ENCODE peak calls at places on chromosomes 5 and 9, in nine cellular contexts. W is sigmoid colon; U is Peyer's patch; H is CD4-positive, alpha-beta memory T cell; B is lower lobe of right lung; L is osteoblast; N is CD8-positive, alpha-beta T cell; Y is left ventricle myocardium inferior; F is GM23248. X is an unnamed sample.

GRCh38 chr9:96139592-96140251 is 162.3 kb downstream of the HSD17B3 start:
- DNase-seq in W (peak), U (no peak), H (no peak), B (no peak), L (peak), N (no peak), Y (no peak), F (peak), X (no peak)

GRCh38 chr5:122192883-122193496 is 63.6 kb downstream of the ZNF474 start:
- DNase-seq in W (no peak), U (no peak), H (peak), B (no peak), L (peak), N (no peak), Y (no peak), F (peak), X (no peak)

GRCh38 chr5:158642852-158643251 is 456.9 kb downstream of the EBF1 start:
- DNase-seq in W (no peak), U (no peak), H (no peak), B (no peak), L (no peak), N (no peak), Y (peak), F (no peak), X (no peak)

GRCh38 chr5:164065266-164065665 is 559.8 kb downstream of the MAT2B start:
- DNase-seq in W (no peak), U (no peak), H (no peak), B (no peak), L (peak), N (no peak), Y (no peak), F (no peak), X (no peak)

GRCh38 chr5:100777680-100778281 is 125.3 kb downstream of the ST8SIA4 start:
- DNase-seq in W (no peak), U (no peak), H (no peak), B (no peak), L (peak), N (no peak), Y (no peak), F (peak), X (no peak)

GRCh38 chr9:132409828-132410528 is at the start of gene CFAP77:
- DNase-seq in W (peak), U (peak), H (peak), B (peak), L (peak), N (peak), Y (peak), F (peak), X (peak)

GRCh38 chr9:120892748-120893584 is 16.0 kb upstream of the PHF19 start:
- DNase-seq in W (no peak), U (no peak), H (peak), B (no peak), L (peak), N (peak), Y (no peak), F (peak), X (peak)

GRCh38 chr5:26833596-26833995 is 204.8 kb downstream of the CDH9 start:
- DNase-seq in W (no peak), U (no peak), H (no peak), B (no peak), L (no peak), N (no peak), Y (no peak), F (no peak), X (no peak)

GRCh38 chr9:278651-279050 is 64.0 kb downstream of the DOCK8 start:
- DNase-seq in W (no peak), U (no peak), H (peak), B (no peak), L (no peak), N (peak), Y (no peak), F (no peak), X (peak)

GRCh38 chr9:69180670-69181069 is 6.6 kb downstream of the TJP2 start:
- DNase-seq in W (no peak), U (no peak), H (peak), B (no peak), L (peak), N (no peak), Y (no peak), F (peak), X (no peak)

GRCh38 chr9:19634881-19635280 is 154.0 kb downstream of the SLC24A2 start:
- DNase-seq in W (no peak), U (no peak), H (no peak), B (no peak), L (no peak), N (no peak), Y (no peak), F (no peak), X (no peak)

GRCh38 chr9:92960561-92961290 is 13.4 kb downstream of the FGD3 start:
- DNase-seq in W (no peak), U (no peak), H (no peak), B (no peak), L (no peak), N (no peak), Y (no peak), F (no peak), X (no peak)

GRCh38 chr9:85258823-85259370 is 482.9 kb downstream of the AGTPBP1 start:
- DNase-seq in W (no peak), U (no peak), H (no peak), B (no peak), L (peak), N (no peak), Y (peak), F (peak), X (no peak)

GRCh38 chr5:1542011-1542410 is 18.3 kb upstream of the LPCAT1 start:
- DNase-seq in W (peak), U (no peak), H (no peak), B (no peak), L (peak), N (no peak), Y (no peak), F (peak), X (no peak)

GRCh38 chr5:122236270-122236669 is 75.8 kb upstream of the SNCAIP start:
- DNase-seq in W (no peak), U (no peak), H (no peak), B (no peak), L (no peak), N (no peak), Y (no peak), F (peak), X (no peak)

GRCh38 chr9:82934949-82935348 is 128.0 kb downstream of the RASEF start:
- DNase-seq in W (no peak), U (no peak), H (no peak), B (no peak), L (no peak), N (no peak), Y (no peak), F (peak), X (no peak)

GRCh38 chr5:132681983-132682382 is 8.2 kb downstream of the IL4 start:
- DNase-seq in W (no peak), U (no peak), H (no peak), B (no peak), L (no peak), N (no peak), Y (no peak), F (no peak), X (no peak)

GRCh38 chr5:135243194-135244191 is 155.5 kb downstream of the MACROH2A1 start:
- DNase-seq in W (peak), U (peak), H (no peak), B (no peak), L (no peak), N (peak), Y (peak), F (no peak), X (no peak)

GRCh38 chr5:135310328-135310989 is 88.6 kb downstream of the MACROH2A1 start:
- DNase-seq in W (no peak), U (no peak), H (no peak), B (no peak), L (no peak), N (no peak), Y (no peak), F (peak), X (no peak)

GRCh38 chr5:75059887-75060286 is 7.5 kb upstream of the GCNT4 start:
- DNase-seq in W (no peak), U (no peak), H (peak), B (no peak), L (no peak), N (no peak), Y (no peak), F (no peak), X (peak)

GRCh38 chr9:132548971-132549649 is 33.3 kb upstream of the BARHL1 start:
- DNase-seq in W (no peak), U (no peak), H (no peak), B (no peak), L (peak), N (no peak), Y (no peak), F (no peak), X (no peak)

GRCh38 chr5:98845878-98846277 is 72.4 kb downstream of the RGMB start:
- DNase-seq in W (no peak), U (no peak), H (no peak), B (no peak), L (no peak), N (no peak), Y (no peak), F (no peak), X (no peak)

GRCh38 chr5:171315386-171315891 is 6.4 kb downstream of the TLX3 start:
- DNase-seq in W (no peak), U (no peak), H (no peak), B (no peak), L (peak), N (no peak), Y (no peak), F (no peak), X (no peak)

GRCh38 chr5:171314728-171315385 is 5.8 kb downstream of the TLX3 start:
- DNase-seq in W (no peak), U (no peak), H (no peak), B (no peak), L (peak), N (no peak), Y (peak), F (no peak), X (no peak)

GRCh38 chr5:171316258-171317121 is 7.4 kb downstream of the TLX3 start:
- DNase-seq in W (no peak), U (no peak), H (no peak), B (no peak), L (peak), N (no peak), Y (no peak), F (no peak), X (no peak)

GRCh38 chr5:171317225-171317624 is 8.2 kb downstream of the TLX3 start:
- DNase-seq in W (no peak), U (no peak), H (no peak), B (no peak), L (no peak), N (no peak), Y (no peak), F (no peak), X (no peak)

GRCh38 chr5:171315925-171316257 is 6.8 kb downstream of the TLX3 start:
- DNase-seq in W (no peak), U (no peak), H (no peak), B (no peak), L (no peak), N (no peak), Y (no peak), F (no peak), X (no peak)
- H3K4me3 ChIP-seq in W (no peak), U (no peak), H (no peak), B (no peak), L (no peak), N (no peak), Y (peak), F (no peak), X (no peak)

GRCh38 chr9:81132318-81132717 is 557.0 kb downstream of the TLE1 start:
- DNase-seq in W (no peak), U (no peak), H (no peak), B (no peak), L (peak), N (no peak), Y (no peak), F (no peak), X (no peak)
- H3K27ac ChIP-seq in W (no peak), U (no peak), H (no peak), B (no peak), L (no peak), N (no peak), Y (no peak), F (no peak), X (no peak)

GRCh38 chr9:111896942-111897830 is 572 bp downstream of the UGCG start:
- DNase-seq in W (peak), U (peak), H (peak), B (peak), L (peak), N (no peak), Y (peak), F (peak), X (peak)
- H3K4me3 ChIP-seq in W (peak), U (peak), H (peak), B (peak), L (peak), N (peak), Y (peak), F (peak), X (peak)

GRCh38 chr9:114756920-114757319 is 48.9 kb downstream of the TNFSF15 start:
- DNase-seq in W (no peak), U (no peak), H (no peak), B (no peak), L (no peak), N (no peak), Y (no peak), F (no peak), X (no peak)

GRCh38 chr9:114757395-114757794 is 48.4 kb downstream of the TNFSF15 start:
- DNase-seq in W (no peak), U (no peak), H (no peak), B (no peak), L (no peak), N (no peak), Y (no peak), F (peak), X (no peak)

GRCh38 chr9:114757984-114758383 is 47.9 kb downstream of the TNFSF15 start:
- DNase-seq in W (no peak), U (no peak), H (no peak), B (no peak), L (no peak), N (no peak), Y (no peak), F (no peak), X (no peak)

GRCh38 chr9:114759512-114759911 is 46.3 kb downstream of the TNFSF15 start:
- DNase-seq in W (no peak), U (no peak), H (no peak), B (no peak), L (no peak), N (no peak), Y (no peak), F (no peak), X (no peak)

GRCh38 chr9:114754574-114754973 is 51.3 kb downstream of the TNFSF15 start:
- DNase-seq in W (no peak), U (no peak), H (no peak), B (no peak), L (no peak), N (no peak), Y (no peak), F (no peak), X (no peak)
- H3K27ac ChIP-seq in W (no peak), U (no peak), H (no peak), B (no peak), L (no peak), N (no peak), Y (no peak), F (no peak), X (no peak)

DNA sequence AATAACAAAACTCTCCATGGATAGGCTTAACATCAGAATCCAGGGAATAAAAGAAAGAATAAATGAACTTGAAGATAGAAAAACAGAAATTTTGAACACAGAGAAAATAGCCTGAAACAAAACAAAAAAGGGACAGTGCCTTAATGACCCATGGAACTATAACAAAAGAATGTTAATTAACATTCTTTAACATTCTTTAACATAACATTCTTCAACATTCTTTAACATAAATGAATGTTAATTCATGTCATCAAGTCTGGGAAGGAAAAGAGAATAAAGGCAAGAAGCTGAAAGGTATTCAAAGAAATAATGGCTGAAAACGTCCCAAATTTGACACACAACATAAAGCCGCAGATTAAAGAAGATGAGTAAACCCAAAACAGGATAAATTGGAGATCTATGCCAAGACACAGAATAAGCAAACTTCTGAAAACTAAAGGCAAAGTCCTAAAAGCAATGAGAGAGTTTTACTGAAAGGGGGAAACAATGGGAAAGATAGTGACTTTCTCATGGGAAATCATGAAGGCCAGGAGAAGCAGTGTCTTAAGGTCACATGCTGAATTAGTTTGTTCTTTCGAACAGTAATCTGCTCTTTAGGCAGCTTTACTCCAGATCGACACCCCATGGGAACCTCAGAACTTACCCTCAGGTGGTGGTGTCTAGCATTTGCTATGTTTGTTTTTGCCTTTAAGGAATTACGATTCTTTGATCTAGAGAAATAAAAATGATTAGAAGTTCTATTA is 483.0 kb downstream of the KDM4C start:
- DNase-seq in W (no peak), U (no peak), H (no peak), B (no peak), L (no peak), N (no peak), Y (no peak), F (no peak), X (no peak)
- H3K4me3 ChIP-seq in W (no peak), U (no peak), H (no peak), B (no peak), L (no peak), N (no peak), Y (no peak), F (no peak), X (no peak)

DNA sequence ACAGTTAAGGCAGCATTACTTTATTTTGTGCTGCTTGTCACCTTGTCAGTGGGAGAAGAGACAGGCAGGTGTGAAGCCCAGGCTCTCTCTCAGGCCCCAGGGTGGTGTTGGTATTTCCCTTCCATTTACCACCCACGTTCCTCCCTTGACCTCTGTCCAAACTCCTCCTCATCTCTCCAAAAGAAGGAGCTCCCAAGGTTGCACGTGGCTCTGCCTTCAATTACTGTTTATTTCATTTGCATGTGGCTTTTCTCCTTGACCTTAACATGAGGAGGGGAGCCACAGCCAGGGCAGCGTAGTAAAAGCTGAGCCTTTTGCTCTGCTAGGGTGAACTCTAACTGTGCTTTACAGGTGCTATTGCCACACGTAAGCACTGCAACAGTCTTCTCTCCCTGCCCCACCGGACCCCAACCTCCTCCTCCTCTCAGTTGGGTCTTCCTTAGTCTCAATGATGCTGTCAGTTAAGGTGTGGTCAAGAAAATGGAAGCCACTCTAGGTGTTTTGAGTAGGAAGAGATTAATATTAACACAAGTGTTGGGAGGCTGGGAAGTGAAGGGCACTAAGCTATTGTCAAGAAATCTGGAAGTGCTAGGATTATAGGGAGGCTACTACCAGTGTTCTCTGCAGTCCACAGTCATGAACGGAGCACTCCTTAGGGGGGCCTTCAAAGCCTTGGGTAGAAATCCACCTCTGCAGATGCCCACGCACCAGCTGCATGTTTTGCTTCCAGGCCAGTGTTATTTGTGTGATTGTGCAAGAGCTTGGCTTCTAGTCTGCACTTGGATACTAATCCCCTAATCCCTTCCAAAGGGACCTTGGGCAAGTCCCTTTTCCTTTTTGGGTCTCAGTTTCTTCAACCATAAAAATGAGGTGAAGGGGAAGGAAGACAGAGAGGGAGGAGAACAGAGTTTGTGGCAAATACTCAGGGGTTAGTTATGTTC is 3.9 kb upstream of the ALDH1B1 start:
- DNase-seq in W (peak), U (no peak), H (no peak), B (no peak), L (no peak), N (no peak), Y (peak), F (peak), X (no peak)
- H3K27ac ChIP-seq in W (peak), U (peak), H (no peak), B (no peak), L (peak), N (no peak), Y (peak), F (peak), X (no peak)

DNA sequence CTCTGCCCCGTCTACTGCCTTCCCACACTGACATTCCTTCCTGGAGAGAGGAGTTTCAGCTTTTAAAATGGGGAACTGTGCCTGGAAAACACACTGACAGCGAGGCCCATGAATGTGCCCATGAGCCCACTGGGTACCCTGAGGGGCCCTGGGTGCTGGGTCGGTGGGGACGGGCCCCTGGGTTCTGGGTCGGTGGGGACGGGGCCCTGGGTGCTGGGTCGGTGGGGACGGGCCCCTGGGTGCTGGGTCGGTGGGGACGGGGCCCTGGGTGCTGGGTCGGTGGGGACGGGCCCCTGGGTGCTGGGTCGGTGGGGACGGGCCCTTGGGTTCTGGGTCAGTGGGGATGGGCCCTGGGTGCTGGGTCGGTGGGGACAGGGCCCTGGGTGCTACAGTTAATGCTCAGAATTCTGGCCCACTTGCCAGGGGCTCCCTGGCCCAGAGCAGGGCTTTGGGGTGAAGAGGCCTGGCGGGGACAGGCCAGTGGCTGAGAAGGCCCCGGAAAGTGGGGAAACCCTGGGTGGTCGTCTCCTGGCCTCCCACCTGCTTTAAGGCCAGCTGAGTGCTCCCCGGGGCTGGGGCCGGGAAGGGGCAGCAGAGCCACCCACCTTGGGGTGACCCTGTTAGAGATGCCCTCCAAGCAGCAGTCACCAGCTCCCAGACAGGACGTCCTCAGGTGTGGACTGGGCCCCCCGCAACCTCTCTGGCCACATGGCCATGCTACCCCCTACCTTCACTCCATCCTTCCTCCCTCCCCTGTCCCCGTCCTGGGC is 2.5 kb downstream of the GPSM1 start:
- DNase-seq in W (no peak), U (no peak), H (no peak), B (no peak), L (no peak), N (no peak), Y (no peak), F (no peak), X (no peak)
- H3K4me3 ChIP-seq in W (no peak), U (no peak), H (no peak), B (peak), L (peak), N (no peak), Y (peak), F (peak), X (no peak)

GRCh38 chr5:142014911-142015584 is 2.2 kb upstream of the GNPDA1 start:
- DNase-seq in W (no peak), U (no peak), H (peak), B (no peak), L (no peak), N (no peak), Y (no peak), F (peak), X (peak)

GRCh38 chr5:142016576-142016975 is 3.7 kb upstream of the GNPDA1 start:
- DNase-seq in W (no peak), U (no peak), H (no peak), B (no peak), L (no peak), N (no peak), Y (no peak), F (no peak), X (peak)

GRCh38 chr5:142013734-142014495 is 1.1 kb upstream of the GNPDA1 start:
- DNase-seq in W (peak), U (peak), H (no peak), B (no peak), L (peak), N (no peak), Y (peak), F (peak), X (no peak)

GRCh38 chr5:142017832-142018427 is 5.1 kb upstream of the GNPDA1 start:
- DNase-seq in W (no peak), U (no peak), H (no peak), B (no peak), L (no peak), N (no peak), Y (no peak), F (no peak), X (no peak)

GRCh38 chr5:142015781-142016533 is 3.1 kb upstream of the GNPDA1 start:
- DNase-seq in W (no peak), U (no peak), H (peak), B (no peak), L (peak), N (peak), Y (no peak), F (peak), X (peak)
- H3K27ac ChIP-seq in W (peak), U (peak), H (peak), B (peak), L (no peak), N (peak), Y (peak), F (peak), X (peak)